ENCODE peak calls at places on chromosome 16, in seven cellular contexts. Q is body of pancreas, U is A549, Z is HCT116, T is prostate gland, M is spleen, I is suprapubic skin. S is an unnamed sample. For H3K4me1, the result is how much of the 10 kb centered on the place peaks cover.

GRCh38 chr16:47694543-47694942 is 233.4 kb downstream of the PHKB start:
- DNase-seq in Q (no peak), I (no peak), U (peak), Z (no peak), T (no peak), M (no peak), S (no peak)

GRCh38 chr16:81040837-81041236 is 5.2 kb downstream of the ATMIN start:
- DNase-seq in M (no peak), T (no peak), Z (no peak), U (no peak), I (no peak), Q (no peak), S (no peak)

GRCh38 chr16:53115047-53115446 is 60.3 kb downstream of the CHD9 start:
- DNase-seq in Z (no peak), I (no peak), M (no peak), Q (no peak), T (no peak), U (no peak), S (no peak)

GRCh38 chr16:70703041-70703834 is 17.4 kb upstream of the MTSS2 start:
- DNase-seq in T (peak), M (no peak), I (no peak), Q (no peak), U (no peak), Z (no peak), S (peak)

GRCh38 chr16:30183961-30184429 is 593 bp downstream of the CORO1A start:
- DNase-seq in U (no peak), M (peak), T (no peak), Z (no peak), I (peak), Q (peak), S (peak)

GRCh38 chr16:23124315-23124714 is 24.9 kb downstream of the USP31 start:
- DNase-seq in Z (no peak), Q (no peak), T (no peak), M (no peak), I (no peak), U (peak), S (peak)

GRCh38 chr16:10876799-10877341 is at the start of gene CIITA:
- DNase-seq in U (no peak), Q (peak), Z (peak), T (no peak), M (peak), I (peak), S (peak)

GRCh38 chr16:51084074-51084928 is 66.8 kb downstream of the SALL1 start:
- DNase-seq in T (no peak), U (no peak), Z (no peak), M (no peak), Q (no peak), I (no peak), S (no peak)

GRCh38 chr16:11977206-11978041 is 890 bp downstream of the SNX29 start:
- DNase-seq in I (peak), Z (peak), M (no peak), Q (no peak), U (peak), T (no peak), S (peak)

GRCh38 chr16:30874821-30875717 is 18.8 kb downstream of the BCL7C start:
- DNase-seq in I (peak), T (peak), U (peak), Q (peak), Z (peak), M (peak), S (peak)

GRCh38 chr16:20348365-20349185 is 3.9 kb downstream of the UMOD start:
- DNase-seq in Q (peak), T (peak), M (no peak), Z (no peak), I (no peak), U (no peak), S (no peak)

GRCh38 chr16:89904606-89905510 is 13.8 kb upstream of the MC1R start:
- DNase-seq in Q (no peak), T (no peak), I (peak), M (no peak), U (no peak), Z (no peak), S (no peak)

GRCh38 chr16:56603589-56603988 is 4.8 kb upstream of the MT2A start:
- DNase-seq in Q (peak), U (peak), Z (peak), T (peak), I (no peak), M (no peak), S (peak)

GRCh38 chr16:89821438-89822187 is 5.2 kb upstream of the FANCA start:
- DNase-seq in I (no peak), Z (no peak), U (no peak), T (no peak), M (no peak), Q (no peak), S (no peak)

GRCh38 chr16:10245002-10245401 is 62.8 kb upstream of the GRIN2A start:
- DNase-seq in U (no peak), Z (no peak), T (no peak), M (no peak), Q (no peak), I (no peak), S (no peak)

GRCh38 chr16:25018972-25019617 is 3.9 kb upstream of the ARHGAP17 start:
- DNase-seq in I (no peak), M (no peak), U (no peak), T (no peak), Q (no peak), Z (no peak), S (no peak)

GRCh38 chr16:48432136-48432535 is 46.9 kb upstream of the SIAH1 start:
- DNase-seq in U (no peak), Z (no peak), I (no peak), T (no peak), M (peak), Q (no peak), S (no peak)

GRCh38 chr16:89696598-89697128 is 4.8 kb downstream of the SPATA2L start:
- DNase-seq in I (no peak), T (no peak), U (no peak), Q (no peak), M (peak), Z (no peak), S (no peak)

GRCh38 chr16:50354082-50354481 is 14.7 kb downstream of the BRD7 start:
- DNase-seq in U (no peak), T (no peak), Z (no peak), I (no peak), Q (no peak), M (no peak), S (no peak)

GRCh38 chr16:85461814-85462404 is 151.2 kb upstream of the GSE1 start:
- DNase-seq in M (no peak), I (no peak), U (no peak), T (no peak), Z (no peak), Q (no peak), S (peak)

GRCh38 chr16:69131167-69131748 is 1.1 kb downstream of the CHTF8 start:
- DNase-seq in T (no peak), Q (no peak), M (peak), Z (no peak), I (no peak), U (peak), S (no peak)

GRCh38 chr16:30070490-30070889 is 4.9 kb downstream of the ALDOA start:
- DNase-seq in Q (no peak), Z (no peak), T (no peak), I (no peak), M (no peak), U (no peak), S (no peak)

GRCh38 chr16:85891033-85891775 is 7.8 kb upstream of the IRF8 start:
- DNase-seq in M (no peak), U (peak), Q (no peak), Z (peak), I (no peak), T (peak), S (no peak)

GRCh38 chr16:31395647-31396046 is 2.5 kb downstream of the ITGAD start:
- DNase-seq in Q (no peak), Z (no peak), U (no peak), T (no peak), I (no peak), M (peak), S (peak)

GRCh38 chr16:4402439-4403132 is 13.8 kb downstream of the CORO7 start:
- DNase-seq in M (peak), U (peak), I (peak), Z (peak), Q (peak), T (peak), S (peak)

GRCh38 chr16:20911361-20911760 is 10.8 kb downstream of the LYRM1 start:
- DNase-seq in Z (no peak), T (no peak), U (no peak), M (no peak), Q (no peak), I (no peak), S (peak)

GRCh38 chr16:55713103-55713502 is 57.3 kb downstream of the SLC6A2 start:
- DNase-seq in T (no peak), I (no peak), Q (no peak), Z (no peak), U (no peak), M (no peak), S (no peak)

GRCh38 chr16:17238285-17239028 is 232.3 kb downstream of the XYLT1 start:
- DNase-seq in Z (no peak), Q (no peak), T (no peak), I (no peak), M (no peak), U (no peak), S (no peak)

GRCh38 chr16:23320695-23321094 is 18.6 kb downstream of the SCNN1B start:
- DNase-seq in M (no peak), I (no peak), Q (no peak), Z (no peak), T (no peak), U (no peak), S (no peak)

GRCh38 chr16:2751577-2752034 is 832 bp upstream of the SRRM2 start:
- DNase-seq in Z (peak), T (no peak), U (no peak), M (peak), Q (peak), I (no peak), S (no peak)

GRCh38 chr16:89370081-89370511 is 120.3 kb downstream of the ANKRD11 start:
- DNase-seq in U (no peak), I (no peak), M (no peak), Z (no peak), T (no peak), Q (no peak), S (no peak)

GRCh38 chr16:72905581-72905980 is 142.3 kb downstream of the ZFHX3 start:
- DNase-seq in Z (no peak), I (no peak), Q (no peak), U (no peak), T (no peak), M (no peak), S (no peak)

GRCh38 chr16:49924078-49924477 is 68.2 kb upstream of the ZNF423 start:
- DNase-seq in Z (peak), U (peak), Q (no peak), M (peak), I (peak), T (no peak), S (no peak)

GRCh38 chr16:74123826-74124225 is 172.8 kb upstream of the PSMD7 start:
- DNase-seq in M (no peak), Q (no peak), Z (no peak), T (no peak), U (no peak), I (no peak), S (no peak)

GRCh38 chr16:9008335-9009260 is 44.9 kb upstream of the USP7 start:
- DNase-seq in T (peak), M (peak), Z (no peak), Q (peak), I (peak), U (peak), S (peak)

GRCh38 chr16:67170168-67170947 is at the start of gene NOL3:
- DNase-seq in I (peak), U (peak), Q (peak), Z (no peak), M (peak), T (peak), S (peak)
- TF ChIP-seq POLR2A in I (no peak), U (peak), Q (peak), Z (peak), M (no peak), T (peak), S (peak)

DNA sequence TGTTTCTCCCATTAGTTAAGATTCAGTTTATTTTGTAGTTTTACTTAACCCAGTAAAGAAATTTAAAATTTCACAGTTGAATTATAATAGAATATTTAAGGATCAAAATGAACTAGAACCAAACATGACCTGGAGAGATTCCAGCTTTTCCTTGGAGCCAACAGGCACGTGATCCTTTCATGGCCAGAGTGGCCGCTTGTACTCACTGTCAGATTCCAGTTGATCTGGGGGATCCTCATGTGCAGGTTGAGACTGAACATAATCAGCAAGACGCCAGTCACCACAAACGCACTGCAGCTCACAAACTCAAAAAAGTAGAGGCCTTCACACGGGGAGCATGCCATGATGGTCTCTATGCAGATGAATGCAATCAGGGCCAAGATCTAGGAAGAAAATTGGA is 31.7 kb downstream of the CMTM3 start:
- DNase-seq in M (no peak), U (no peak), Q (no peak), I (no peak), Z (no peak), T (no peak), S (no peak)
- H3K4me1 ChIP-seq in M (under half), U (under half), Q (under half), I (under half), Z (under half), T (under half), S (under half)

GRCh38 chr16:88302666-88303065 is 80.1 kb upstream of the ZNF469 start:
- DNase-seq in T (no peak), Q (no peak), U (no peak), M (no peak), Z (no peak), I (no peak), S (no peak)

GRCh38 chr16:88305176-88305575 is 77.6 kb upstream of the ZNF469 start:
- DNase-seq in T (no peak), Z (no peak), M (no peak), I (no peak), Q (no peak), U (no peak), S (no peak)

GRCh38 chr16:88303890-88304819 is 78.6 kb upstream of the ZNF469 start:
- DNase-seq in U (no peak), T (no peak), M (no peak), I (no peak), Q (no peak), Z (no peak), S (peak)

GRCh38 chr16:88301886-88302285 is 80.9 kb upstream of the ZNF469 start:
- DNase-seq in T (no peak), M (no peak), U (no peak), I (no peak), Z (no peak), Q (no peak), S (no peak)

GRCh38 chr16:88303405-88303804 is 79.4 kb upstream of the ZNF469 start:
- DNase-seq in Q (no peak), Z (no peak), M (no peak), T (no peak), I (no peak), U (no peak), S (no peak)
- H3K4me3 ChIP-seq in Q (no peak), Z (no peak), M (no peak), T (no peak), I (no peak), U (no peak), S (no peak)

GRCh38 chr16:67542464-67542863 is 13.8 kb downstream of the RIPOR1 start:
- DNase-seq in I (peak), U (peak), Z (peak), Q (no peak), M (peak), T (no peak), S (peak)
- TF ChIP-seq POLR2A in I (no peak), U (no peak), Z (no peak), Q (no peak), M (no peak), T (no peak), S (no peak)